ENCODE peak calls at places on chromosomes 7 and 10, in seven cellular contexts. One of them, this sample, is unnamed.

GRCh38 chr7:152761116-152761748 is 1.7 kb downstream of the ACTR3B start:
- DNase-seq in astrocyte of the spinal cord: peak
- DNase-seq in thoracic aorta: no peak
- DNase-seq in cardiac fibroblast: peak
- DNase-seq in IMR-90: peak
- DNase-seq in foreskin fibroblast: peak
- DNase-seq in cardiac muscle cell: no peak
- DNase-seq in this sample: no peak

GRCh38 chr10:94224656-94225055 is 138.1 kb downstream of the NOC3L start:
- DNase-seq in astrocyte of the spinal cord: peak
- DNase-seq in thoracic aorta: no peak
- DNase-seq in cardiac fibroblast: peak
- DNase-seq in IMR-90: peak
- DNase-seq in foreskin fibroblast: peak
- DNase-seq in cardiac muscle cell: no peak
- DNase-seq in this sample: peak

GRCh38 chr10:79349072-79349491 is 1.8 kb downstream of the PPIF start:
- DNase-seq in astrocyte of the spinal cord: no peak
- DNase-seq in thoracic aorta: no peak
- DNase-seq in cardiac fibroblast: no peak
- DNase-seq in IMR-90: no peak
- DNase-seq in foreskin fibroblast: no peak
- DNase-seq in cardiac muscle cell: no peak
- DNase-seq in this sample: no peak

GRCh38 chr10:7260412-7260900 is 150.4 kb downstream of the SFMBT2 start:
- DNase-seq in astrocyte of the spinal cord: peak
- DNase-seq in thoracic aorta: peak
- DNase-seq in cardiac fibroblast: peak
- DNase-seq in IMR-90: peak
- DNase-seq in foreskin fibroblast: peak
- DNase-seq in cardiac muscle cell: peak
- DNase-seq in this sample: peak

GRCh38 chr7:47877336-47877735 is 70.9 kb downstream of the PKD1L1 start:
- DNase-seq in astrocyte of the spinal cord: no peak
- DNase-seq in thoracic aorta: no peak
- DNase-seq in cardiac fibroblast: no peak
- DNase-seq in IMR-90: no peak
- DNase-seq in foreskin fibroblast: no peak
- DNase-seq in cardiac muscle cell: no peak
- DNase-seq in this sample: no peak

GRCh38 chr10:73225518-73225917 is 21.5 kb downstream of the DNAJC9 start:
- DNase-seq in astrocyte of the spinal cord: no peak
- DNase-seq in thoracic aorta: no peak
- DNase-seq in cardiac fibroblast: peak
- DNase-seq in IMR-90: peak
- DNase-seq in foreskin fibroblast: peak
- DNase-seq in cardiac muscle cell: no peak
- DNase-seq in this sample: no peak

GRCh38 chr10:77081411-77082010 is 556.1 kb downstream of the KCNMA1 start:
- DNase-seq in astrocyte of the spinal cord: no peak
- DNase-seq in thoracic aorta: no peak
- DNase-seq in cardiac fibroblast: no peak
- DNase-seq in IMR-90: no peak
- DNase-seq in foreskin fibroblast: no peak
- DNase-seq in cardiac muscle cell: no peak
- DNase-seq in this sample: no peak

GRCh38 chr7:107945332-107945731 is 54.3 kb downstream of the DLD start:
- DNase-seq in astrocyte of the spinal cord: no peak
- DNase-seq in thoracic aorta: no peak
- DNase-seq in cardiac fibroblast: no peak
- DNase-seq in IMR-90: no peak
- DNase-seq in foreskin fibroblast: no peak
- DNase-seq in cardiac muscle cell: no peak
- DNase-seq in this sample: no peak

GRCh38 chr10:15543994-15544393 is 172.9 kb upstream of the FAM171A1 start:
- DNase-seq in astrocyte of the spinal cord: no peak
- DNase-seq in thoracic aorta: no peak
- DNase-seq in cardiac fibroblast: no peak
- DNase-seq in IMR-90: no peak
- DNase-seq in foreskin fibroblast: no peak
- DNase-seq in cardiac muscle cell: no peak
- DNase-seq in this sample: no peak

GRCh38 chr7:12257582-12257981 is 46.5 kb downstream of the TMEM106B start:
- DNase-seq in astrocyte of the spinal cord: peak
- DNase-seq in thoracic aorta: no peak
- DNase-seq in cardiac fibroblast: peak
- DNase-seq in IMR-90: peak
- DNase-seq in foreskin fibroblast: peak
- DNase-seq in cardiac muscle cell: peak
- DNase-seq in this sample: peak

GRCh38 chr10:47025540-47026300 is 114.5 kb downstream of the PTPN20 start:
- DNase-seq in astrocyte of the spinal cord: peak
- DNase-seq in thoracic aorta: no peak
- DNase-seq in cardiac fibroblast: peak
- DNase-seq in IMR-90: peak
- DNase-seq in foreskin fibroblast: peak
- DNase-seq in cardiac muscle cell: peak
- DNase-seq in this sample: no peak

GRCh38 chr7:110407706-110408105 is 683.2 kb upstream of the LRRN3 start:
- DNase-seq in astrocyte of the spinal cord: no peak
- DNase-seq in thoracic aorta: no peak
- DNase-seq in cardiac fibroblast: peak
- DNase-seq in IMR-90: peak
- DNase-seq in foreskin fibroblast: peak
- DNase-seq in cardiac muscle cell: no peak
- DNase-seq in this sample: no peak

GRCh38 chr7:19674266-19674960 is 34.4 kb downstream of the POLR1F start:
- DNase-seq in astrocyte of the spinal cord: peak
- DNase-seq in thoracic aorta: no peak
- DNase-seq in cardiac fibroblast: peak
- DNase-seq in IMR-90: no peak
- DNase-seq in foreskin fibroblast: no peak
- DNase-seq in cardiac muscle cell: peak
- DNase-seq in this sample: no peak

GRCh38 chr7:151863386-151864079 is 13.4 kb downstream of the PRKAG2 start:
- DNase-seq in astrocyte of the spinal cord: no peak
- DNase-seq in thoracic aorta: no peak
- DNase-seq in cardiac fibroblast: no peak
- DNase-seq in IMR-90: no peak
- DNase-seq in foreskin fibroblast: no peak
- DNase-seq in cardiac muscle cell: no peak
- DNase-seq in this sample: no peak

GRCh38 chr10:98067165-98067564 is 36.7 kb upstream of the CRTAC1 start:
- DNase-seq in astrocyte of the spinal cord: no peak
- DNase-seq in thoracic aorta: no peak
- DNase-seq in cardiac fibroblast: no peak
- DNase-seq in IMR-90: no peak
- DNase-seq in foreskin fibroblast: no peak
- DNase-seq in cardiac muscle cell: no peak
- DNase-seq in this sample: no peak

GRCh38 chr7:138000081-138000701 is 1.7 kb downstream of the CREB3L2 start:
- DNase-seq in astrocyte of the spinal cord: peak
- DNase-seq in thoracic aorta: no peak
- DNase-seq in cardiac fibroblast: peak
- DNase-seq in IMR-90: peak
- DNase-seq in foreskin fibroblast: peak
- DNase-seq in cardiac muscle cell: peak
- DNase-seq in this sample: no peak

GRCh38 chr7:91310829-91311460 is 46.7 kb downstream of the FZD1 start:
- DNase-seq in astrocyte of the spinal cord: no peak
- DNase-seq in thoracic aorta: no peak
- DNase-seq in cardiac fibroblast: peak
- DNase-seq in IMR-90: peak
- DNase-seq in foreskin fibroblast: peak
- DNase-seq in cardiac muscle cell: peak
- DNase-seq in this sample: no peak

GRCh38 chr10:78177013-78177370 is 143.3 kb downstream of the RPS24 start:
- DNase-seq in astrocyte of the spinal cord: no peak
- DNase-seq in thoracic aorta: no peak
- DNase-seq in cardiac fibroblast: no peak
- DNase-seq in IMR-90: no peak
- DNase-seq in foreskin fibroblast: no peak
- DNase-seq in cardiac muscle cell: no peak
- DNase-seq in this sample: no peak

GRCh38 chr10:32227802-32228201 is 119.2 kb downstream of the EPC1 start:
- DNase-seq in astrocyte of the spinal cord: no peak
- DNase-seq in thoracic aorta: no peak
- DNase-seq in cardiac fibroblast: no peak
- DNase-seq in IMR-90: no peak
- DNase-seq in foreskin fibroblast: no peak
- DNase-seq in cardiac muscle cell: no peak
- DNase-seq in this sample: no peak

GRCh38 chr10:63788152-63788821 is 267.1 kb downstream of the REEP3 start:
- DNase-seq in astrocyte of the spinal cord: no peak
- DNase-seq in thoracic aorta: no peak
- DNase-seq in cardiac fibroblast: no peak
- DNase-seq in IMR-90: no peak
- DNase-seq in foreskin fibroblast: no peak
- DNase-seq in cardiac muscle cell: no peak
- DNase-seq in this sample: no peak

GRCh38 chr10:119687192-119688032 is 36.2 kb downstream of the BAG3 start:
- DNase-seq in astrocyte of the spinal cord: peak
- DNase-seq in thoracic aorta: no peak
- DNase-seq in cardiac fibroblast: no peak
- DNase-seq in IMR-90: no peak
- DNase-seq in foreskin fibroblast: no peak
- DNase-seq in cardiac muscle cell: peak
- DNase-seq in this sample: no peak

GRCh38 chr7:90736968-90737939 is 141.1 kb downstream of the CDK14 start:
- DNase-seq in astrocyte of the spinal cord: no peak
- DNase-seq in thoracic aorta: no peak
- DNase-seq in cardiac fibroblast: no peak
- DNase-seq in IMR-90: no peak
- DNase-seq in foreskin fibroblast: no peak
- DNase-seq in cardiac muscle cell: no peak
- DNase-seq in this sample: no peak

GRCh38 chr10:92267343-92267742 is 23.5 kb downstream of the CPEB3 start:
- DNase-seq in astrocyte of the spinal cord: no peak
- DNase-seq in thoracic aorta: no peak
- DNase-seq in cardiac fibroblast: no peak
- DNase-seq in IMR-90: no peak
- DNase-seq in foreskin fibroblast: no peak
- DNase-seq in cardiac muscle cell: no peak
- DNase-seq in this sample: no peak

GRCh38 chr10:23432639-23433038 is 6.2 kb upstream of the OTUD1 start:
- DNase-seq in astrocyte of the spinal cord: no peak
- DNase-seq in thoracic aorta: no peak
- DNase-seq in cardiac fibroblast: peak
- DNase-seq in IMR-90: no peak
- DNase-seq in foreskin fibroblast: no peak
- DNase-seq in cardiac muscle cell: no peak
- DNase-seq in this sample: no peak

GRCh38 chr7:30159698-30160143 is 24.9 kb downstream of the MTURN start:
- DNase-seq in astrocyte of the spinal cord: peak
- DNase-seq in thoracic aorta: no peak
- DNase-seq in cardiac fibroblast: peak
- DNase-seq in IMR-90: peak
- DNase-seq in foreskin fibroblast: peak
- DNase-seq in cardiac muscle cell: peak
- DNase-seq in this sample: no peak
- TF ChIP-seq CTCF in astrocyte of the spinal cord: peak
- TF ChIP-seq CTCF in thoracic aorta: no peak
- TF ChIP-seq CTCF in cardiac fibroblast: peak
- TF ChIP-seq CTCF in IMR-90: peak
- TF ChIP-seq CTCF in foreskin fibroblast: peak
- TF ChIP-seq CTCF in cardiac muscle cell: peak
- TF ChIP-seq CTCF in this sample: peak

GRCh38 chr7:1368682-1369571 is 90.3 kb downstream of the MICALL2 start:
- DNase-seq in astrocyte of the spinal cord: no peak
- DNase-seq in thoracic aorta: no peak
- DNase-seq in cardiac fibroblast: no peak
- DNase-seq in IMR-90: no peak
- DNase-seq in foreskin fibroblast: peak
- DNase-seq in cardiac muscle cell: no peak
- DNase-seq in this sample: no peak
- H3K4me3 ChIP-seq in astrocyte of the spinal cord: no peak
- H3K4me3 ChIP-seq in thoracic aorta: no peak
- H3K4me3 ChIP-seq in cardiac fibroblast: no peak
- H3K4me3 ChIP-seq in IMR-90: no peak
- H3K4me3 ChIP-seq in foreskin fibroblast: no peak
- H3K4me3 ChIP-seq in cardiac muscle cell: peak
- H3K4me3 ChIP-seq in this sample: no peak

GRCh38 chr7:149883452-149883861 is 9.7 kb downstream of the ATP6V0E2 start:
- DNase-seq in astrocyte of the spinal cord: peak
- DNase-seq in thoracic aorta: no peak
- DNase-seq in cardiac fibroblast: peak
- DNase-seq in IMR-90: peak
- DNase-seq in foreskin fibroblast: peak
- DNase-seq in cardiac muscle cell: peak
- DNase-seq in this sample: no peak
- TF ChIP-seq CTCF in astrocyte of the spinal cord: peak
- TF ChIP-seq CTCF in thoracic aorta: peak
- TF ChIP-seq CTCF in cardiac fibroblast: peak
- TF ChIP-seq CTCF in IMR-90: peak
- TF ChIP-seq CTCF in foreskin fibroblast: peak
- TF ChIP-seq CTCF in cardiac muscle cell: peak
- TF ChIP-seq CTCF in this sample: peak

GRCh38 chr10:120948889-120949382 is 97.8 kb downstream of the WDR11 start:
- DNase-seq in astrocyte of the spinal cord: peak
- DNase-seq in thoracic aorta: no peak
- DNase-seq in cardiac fibroblast: peak
- DNase-seq in IMR-90: peak
- DNase-seq in foreskin fibroblast: peak
- DNase-seq in cardiac muscle cell: peak
- DNase-seq in this sample: no peak

GRCh38 chr10:120949511-120950102 is 98.4 kb downstream of the WDR11 start:
- DNase-seq in astrocyte of the spinal cord: peak
- DNase-seq in thoracic aorta: no peak
- DNase-seq in cardiac fibroblast: peak
- DNase-seq in IMR-90: no peak
- DNase-seq in foreskin fibroblast: peak
- DNase-seq in cardiac muscle cell: peak
- DNase-seq in this sample: no peak

GRCh38 chr10:120951288-120951687 is 100.1 kb downstream of the WDR11 start:
- DNase-seq in astrocyte of the spinal cord: no peak
- DNase-seq in thoracic aorta: no peak
- DNase-seq in cardiac fibroblast: no peak
- DNase-seq in IMR-90: no peak
- DNase-seq in foreskin fibroblast: no peak
- DNase-seq in cardiac muscle cell: no peak
- DNase-seq in this sample: no peak

GRCh38 chr10:120946497-120946896 is 95.3 kb downstream of the WDR11 start:
- DNase-seq in astrocyte of the spinal cord: no peak
- DNase-seq in thoracic aorta: no peak
- DNase-seq in cardiac fibroblast: no peak
- DNase-seq in IMR-90: no peak
- DNase-seq in foreskin fibroblast: no peak
- DNase-seq in cardiac muscle cell: peak
- DNase-seq in this sample: no peak

DNA sequence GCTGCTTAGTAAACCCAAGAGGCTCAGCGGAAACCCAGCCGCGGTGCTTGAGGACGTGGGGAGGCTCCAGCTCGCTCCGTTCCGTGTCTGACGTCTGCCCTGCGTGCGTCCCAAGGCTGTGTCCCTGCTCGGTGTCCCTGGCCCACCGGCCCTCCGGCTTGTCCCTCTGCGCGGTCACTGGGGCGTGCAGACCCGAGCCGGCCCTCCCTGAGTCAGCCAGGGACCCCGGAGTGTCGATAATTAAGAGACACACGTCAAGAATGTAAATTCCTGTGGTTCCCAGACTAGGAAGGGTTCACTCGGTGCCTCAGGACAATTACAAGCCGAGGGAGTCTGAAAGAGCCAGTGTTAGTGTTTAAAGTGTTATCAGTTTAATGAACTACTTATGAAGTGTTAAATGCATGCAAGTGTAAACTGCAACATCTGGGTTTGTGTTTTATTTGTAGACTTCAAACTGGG is 99.0 kb downstream of the WDR11 start:
- DNase-seq in astrocyte of the spinal cord: peak
- DNase-seq in thoracic aorta: no peak
- DNase-seq in cardiac fibroblast: peak
- DNase-seq in IMR-90: peak
- DNase-seq in foreskin fibroblast: peak
- DNase-seq in cardiac muscle cell: peak
- DNase-seq in this sample: peak
- H3K4me3 ChIP-seq in astrocyte of the spinal cord: no peak
- H3K4me3 ChIP-seq in thoracic aorta: peak
- H3K4me3 ChIP-seq in cardiac fibroblast: peak
- H3K4me3 ChIP-seq in IMR-90: no peak
- H3K4me3 ChIP-seq in foreskin fibroblast: no peak
- H3K4me3 ChIP-seq in cardiac muscle cell: peak
- H3K4me3 ChIP-seq in this sample: peak

This sample was measured in epithelial cell of proximal tubule.